ENCODE peak calls at places on chromosomes 11 and 22, in seven cellular contexts. A is NCI-H510A treated with DMSO at 0.1 percent for 48 hours; B is spleen; R is stimulated activated CD4-positive, alpha-beta T cell treated with anti-CD3 and anti-CD28 coated beads, Interleukin-4, amount 100 ng/mL, for 48 hours; H is NCI-H774; V is NCI-H187; Z is substantia nigra. P is an unnamed sample.
A peak's percentile ranks its signal among the peaks of the same experiment; 100 is the strongest.

GRCh38 chr22:36467042-36467810 is 14.2 kb downstream of the TXN2 start:
- DNase-seq in V (no peak), H (no peak), Z (no peak), B (no peak), R (no peak), A (no peak), P (no peak)

GRCh38 chr11:76724162-76724768 is 53.7 kb upstream of the LRRC32 start:
- DNase-seq in Z (no peak), B (no peak), H (no peak), R (no peak), A (no peak), V (no peak), P (no peak)

GRCh38 chr22:22988785-22989184 is 81.5 kb upstream of the GNAZ start:
- DNase-seq in Z (no peak), V (no peak), B (no peak), H (no peak), A (no peak), R (no peak), P (no peak)

GRCh38 chr11:36478700-36479329 is 31.3 kb downstream of the TRAF6 start:
- DNase-seq in V (peak; percentile 50), R (no peak), Z (no peak), H (peak; percentile 11), A (peak; percentile 54), B (no peak), P (peak; percentile 30)

GRCh38 chr11:61683116-61683515 is 2.9 kb downstream of the DAGLA start:
- DNase-seq in Z (no peak), R (no peak), V (no peak), B (no peak), A (no peak), H (no peak), P (no peak)

GRCh38 chr22:20648306-20648903 is 125.5 kb upstream of the SERPIND1 start:
- DNase-seq in H (no peak), V (no peak), A (no peak), B (no peak), R (no peak), Z (no peak), P (no peak)

GRCh38 chr11:63866211-63866610 is 27.3 kb downstream of the MARK2 start:
- DNase-seq in B (no peak), V (no peak), R (peak; percentile 72), A (no peak), Z (no peak), H (no peak), P (peak; percentile 85)

GRCh38 chr11:128351168-128351567 is 236.2 kb downstream of the ETS1 start:
- DNase-seq in R (no peak), V (no peak), A (no peak), H (no peak), Z (no peak), B (no peak), P (no peak)

GRCh38 chr22:44575344-44576268 is 77.6 kb upstream of the RTL6 start:
- DNase-seq in B (no peak), A (no peak), Z (no peak), H (no peak), V (no peak), R (no peak), P (no peak)

GRCh38 chr22:24325105-24325757 is 54.6 kb downstream of the SPECC1L start:
- DNase-seq in V (no peak), H (peak; percentile 18), B (no peak), Z (no peak), A (peak; percentile 45), R (no peak), P (no peak)